ENCODE peak calls at places on chromosomes 3 and 15, in ten cellular contexts. P is psoas muscle, F is progenitor cell of endocrine pancreas, U is IMR-90, Z is right lobe of liver, X is cardiac fibroblast, S is transverse colon, H is fibroblast of villous mesenchyme, I is nephron progenitor cell, E is mesothelial cell of epicardium. M is an unnamed sample.

GRCh38 chr3:50250514-50250913 is 14.5 kb downstream of the GNAI2 start:
- DNase-seq in Z (no peak), X (no peak), F (no peak), E (no peak), H (no peak), U (no peak), P (no peak), S (no peak), I (no peak), M (no peak)

GRCh38 chr3:100972867-100973266 is 20.4 kb downstream of the ABI3BP start:
- DNase-seq in S (no peak), F (no peak), X (peak), E (no peak), U (peak), P (no peak), Z (no peak), H (no peak), I (no peak), M (no peak)

GRCh38 chr3:58336135-58336882 is 3.6 kb downstream of the PXK start:
- DNase-seq in U (peak), F (no peak), X (no peak), H (peak), Z (no peak), E (no peak), P (no peak), S (no peak), I (no peak), M (no peak)

GRCh38 chr15:36826948-36827347 is 247.5 kb downstream of the CDIN1 start:
- DNase-seq in F (no peak), Z (no peak), I (no peak), X (no peak), H (no peak), U (no peak), P (no peak), E (no peak), S (no peak), M (no peak)

GRCh38 chr3:121654493-121655385 is 6.0 kb downstream of the HCLS1 start:
- DNase-seq in X (no peak), U (no peak), P (no peak), F (no peak), H (no peak), E (no peak), Z (no peak), S (no peak), I (no peak), M (no peak)

GRCh38 chr3:53145109-53146077 is 15.2 kb upstream of the RFT1 start:
- DNase-seq in S (peak), F (no peak), P (peak), X (no peak), E (no peak), I (no peak), H (no peak), U (peak), Z (no peak), M (no peak)

GRCh38 chr3:133854971-133855370 is 40.7 kb downstream of the RAB6B start:
- DNase-seq in S (no peak), Z (no peak), X (no peak), F (no peak), E (no peak), I (no peak), H (no peak), U (no peak), P (no peak), M (no peak)

GRCh38 chr15:90885432-90886290 is 1.4 kb downstream of the FES start:
- DNase-seq in P (peak), I (peak), X (peak), E (peak), H (peak), S (peak), F (peak), U (peak), Z (peak), M (peak)

GRCh38 chr15:99283739-99284138 is 32.5 kb downstream of the LRRC28 start:
- DNase-seq in P (no peak), I (no peak), E (no peak), S (no peak), F (no peak), X (no peak), H (no peak), U (peak), Z (no peak), M (no peak)

GRCh38 chr3:173397161-173398110 is at the start of gene NLGN1:
- DNase-seq in E (peak), F (peak), S (peak), Z (no peak), P (peak), H (peak), X (peak), U (peak), I (peak), M (peak)

GRCh38 chr3:185744997-185745843 is 79.6 kb downstream of the IGF2BP2 start:
- DNase-seq in Z (no peak), S (no peak), I (peak), E (no peak), F (no peak), U (peak), H (peak), P (no peak), X (peak), M (no peak)

GRCh38 chr15:84649706-84650105 is 4.4 kb downstream of the WDR73 start:
- DNase-seq in F (no peak), X (peak), I (no peak), S (no peak), Z (no peak), E (no peak), U (peak), P (no peak), H (no peak), M (no peak)

GRCh38 chr3:107407355-107407754 is 30.1 kb downstream of the CCDC54 start:
- DNase-seq in X (no peak), U (no peak), S (no peak), P (no peak), F (no peak), I (no peak), H (no peak), Z (no peak), E (no peak), M (no peak)

DNA sequence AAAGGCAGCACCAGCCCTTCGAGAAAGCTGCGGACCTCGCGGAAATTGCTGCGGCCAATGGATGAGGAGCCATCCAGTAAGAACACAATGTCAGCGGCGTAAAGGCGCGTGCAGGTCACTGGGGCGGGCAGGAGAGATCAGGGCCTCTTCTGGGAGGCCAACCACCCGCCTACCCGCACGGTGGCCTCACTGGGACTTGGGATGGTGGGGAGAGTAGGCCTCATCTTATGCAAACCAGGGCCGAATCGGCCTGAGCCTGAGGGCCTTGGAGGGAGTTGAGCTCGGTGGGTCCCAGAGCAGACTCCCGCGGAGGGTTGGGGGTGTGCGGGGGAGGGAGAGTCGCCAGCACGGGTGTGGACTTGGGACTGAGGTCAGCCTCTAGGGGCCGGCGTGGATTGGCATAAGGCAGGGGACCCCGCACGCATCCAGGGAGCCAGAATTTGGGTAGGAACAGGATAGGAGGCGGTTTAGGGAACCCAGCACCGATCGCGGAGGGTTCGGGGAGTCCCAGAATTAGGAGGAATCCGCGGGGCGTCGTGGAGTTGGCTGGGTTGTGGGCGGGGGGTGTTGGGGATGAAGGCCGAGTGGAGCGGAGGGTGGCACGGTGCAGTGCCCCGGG is 589 bp downstream of the COL7A1 start:
- DNase-seq in S (no peak), F (no peak), Z (no peak), X (no peak), I (no peak), H (peak), P (no peak), U (peak), E (no peak), M (no peak)
- TF ChIP-seq CTCF in S (no peak), F (no peak), Z (no peak), X (no peak), I (no peak), H (no peak), P (no peak), U (no peak), E (no peak), M (no peak)

GRCh38 chr3:193701896-193702644 is 109.1 kb downstream of the OPA1 start:
- DNase-seq in Z (no peak), F (no peak), X (no peak), P (no peak), U (peak), E (no peak), I (no peak), H (no peak), S (no peak), M (no peak)
- TF ChIP-seq CTCF in Z (no peak), F (no peak), X (no peak), P (no peak), U (no peak), E (no peak), I (no peak), H (no peak), S (no peak), M (no peak)

DNA sequence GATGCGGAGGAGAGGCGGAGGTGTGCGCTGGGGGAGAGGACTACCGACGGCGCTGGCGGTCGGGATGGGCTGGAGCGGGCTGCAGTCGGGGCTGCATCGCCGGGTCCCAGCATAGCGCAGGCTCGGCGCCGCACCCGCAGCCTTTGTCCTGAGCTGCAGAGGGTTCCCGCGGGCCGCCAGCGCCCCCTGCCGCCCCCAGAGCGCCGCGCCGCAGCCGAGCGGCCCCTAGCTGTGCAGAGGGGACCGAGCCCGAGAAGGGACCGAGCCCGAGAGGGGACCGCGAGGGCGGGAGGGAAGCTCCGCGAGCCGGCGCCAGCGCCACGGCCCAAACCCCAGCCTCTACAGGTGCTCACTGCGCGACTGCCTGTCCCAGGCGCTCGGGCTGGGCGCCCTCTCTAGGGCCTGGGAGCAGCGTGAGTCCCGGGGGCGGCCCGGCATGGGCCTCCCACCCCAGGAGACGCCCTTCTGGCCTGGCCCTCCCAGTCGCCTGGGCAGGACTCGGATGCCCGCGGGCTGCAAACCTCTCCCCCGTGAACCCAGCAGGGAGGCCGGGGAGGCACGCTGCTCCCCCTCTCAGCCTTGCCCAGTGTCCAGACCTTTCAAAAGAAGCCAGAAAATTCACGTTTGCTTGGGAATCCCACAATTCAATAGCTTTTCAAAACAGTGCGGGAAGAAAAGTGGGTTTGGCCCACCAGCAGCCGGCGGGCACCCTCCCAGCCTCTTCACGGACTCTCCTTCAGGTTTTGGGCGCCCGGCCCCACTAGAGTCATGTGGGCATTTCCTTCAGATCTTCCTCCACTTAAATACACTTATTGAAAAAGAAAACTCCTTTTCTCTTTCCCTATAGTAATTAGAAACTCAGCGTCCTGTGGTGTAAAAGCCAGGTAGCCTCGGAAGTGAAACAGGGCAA is 134.7 kb downstream of the TPRA1 start:
- DNase-seq in H (peak), I (peak), Z (peak), S (peak), P (peak), U (peak), X (peak), F (peak), E (peak), M (no peak)
- TF ChIP-seq CTCF in H (peak), I (peak), Z (peak), S (peak), P (peak), U (peak), X (peak), F (peak), E (peak), M (peak)

DNA sequence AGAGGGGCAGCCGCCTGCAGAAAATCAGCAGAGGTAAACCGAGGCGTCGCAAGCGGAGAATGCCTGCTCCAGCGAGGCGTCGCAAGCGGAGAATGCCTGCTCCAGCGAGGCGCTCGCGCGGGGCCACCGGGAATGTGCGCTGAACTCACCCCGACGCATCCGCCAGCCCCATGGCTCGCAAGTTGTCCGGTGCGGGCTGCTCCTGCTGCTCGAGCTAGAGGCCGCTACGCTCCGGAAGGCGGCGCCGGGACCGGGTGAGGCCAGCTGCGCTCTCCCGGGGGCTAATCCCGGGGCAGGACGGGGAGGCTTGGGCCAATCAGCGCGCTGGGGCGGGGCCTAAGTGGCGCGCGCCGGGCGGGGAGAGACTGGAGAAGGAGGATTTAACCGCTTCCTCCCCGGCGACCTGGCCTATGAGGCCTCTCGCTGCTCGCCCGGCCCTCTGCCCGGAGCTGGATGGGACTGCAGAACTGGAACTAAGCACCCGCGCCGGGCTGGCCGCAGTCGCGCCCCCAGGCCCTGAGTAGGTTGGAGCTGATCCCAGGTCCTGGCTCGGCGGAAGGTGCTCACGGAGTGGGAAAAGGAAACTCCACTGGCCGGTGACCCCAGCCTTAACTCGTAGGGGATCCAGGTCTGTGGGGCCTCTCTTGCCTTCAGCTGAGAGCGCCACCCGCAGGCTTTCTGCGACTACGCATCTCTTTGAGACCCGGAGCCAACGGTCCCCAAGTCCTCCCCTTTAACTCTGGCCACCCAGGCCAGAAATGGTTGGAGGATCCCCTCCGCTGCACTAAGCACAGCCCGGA is at the start of gene SLC26A6:
- DNase-seq in X (peak), E (peak), S (peak), Z (peak), F (peak), U (peak), I (peak), H (peak), P (peak), M (peak)
- TF ChIP-seq CTCF in X (peak), E (peak), S (peak), Z (peak), F (peak), U (peak), I (peak), H (peak), P (peak), M (peak)

GRCh38 chr3:194313642-194314430 is 37.3 kb downstream of the CPN2 start:
- DNase-seq in S (peak), Z (no peak), X (peak), U (no peak), F (no peak), P (peak), H (no peak), E (no peak), I (no peak), M (no peak)
- TF ChIP-seq CTCF in S (no peak), Z (no peak), X (no peak), U (no peak), F (no peak), P (no peak), H (no peak), E (no peak), I (no peak), M (no peak)

DNA sequence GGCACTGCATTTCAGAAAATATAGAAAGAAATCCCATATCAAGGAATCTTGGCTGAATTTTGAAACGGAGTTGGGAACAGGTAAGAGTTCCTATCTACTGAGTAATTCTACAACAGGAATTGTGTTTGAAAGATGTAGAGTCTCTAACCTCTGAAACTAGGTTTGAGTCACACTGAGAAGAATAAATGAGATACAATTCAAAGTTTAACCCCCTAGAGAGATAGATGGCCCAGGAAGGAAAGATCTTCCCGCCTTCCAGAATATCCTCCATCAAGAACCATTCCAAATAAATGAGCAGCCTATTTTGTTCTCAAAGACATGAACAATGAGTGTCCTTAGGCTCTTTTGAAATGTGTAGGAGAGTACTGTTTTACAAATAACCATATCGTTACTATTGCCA is 2.9 kb upstream of the ANP32A start:
- DNase-seq in U (no peak), E (no peak), X (no peak), P (no peak), S (no peak), H (no peak), Z (no peak), F (no peak), I (no peak), M (no peak)
- TF ChIP-seq CTCF in U (no peak), E (no peak), X (no peak), P (no peak), S (no peak), H (no peak), Z (no peak), F (no peak), I (no peak), M (no peak)

GRCh38 chr3:51386159-51386851 is 1.2 kb downstream of the MANF start:
- DNase-seq in I (no peak), F (no peak), S (no peak), H (no peak), U (no peak), Z (peak), E (no peak), P (no peak), X (no peak), M (no peak)

GRCh38 chr3:51386852-51387229 is 1.8 kb downstream of the MANF start:
- DNase-seq in Z (peak), E (no peak), I (no peak), X (no peak), H (no peak), S (no peak), P (no peak), F (no peak), U (no peak), M (no peak)

GRCh38 chr3:51390186-51390585 is 899 bp upstream of the RBM15B start:
- DNase-seq in I (no peak), H (no peak), U (no peak), S (no peak), X (no peak), P (no peak), F (no peak), Z (no peak), E (no peak), M (no peak)

GRCh38 chr3:51389423-51390183 is 1.5 kb upstream of the RBM15B start:
- DNase-seq in U (peak), Z (peak), X (peak), F (no peak), I (peak), H (peak), E (peak), P (peak), S (peak), M (no peak)

DNA sequence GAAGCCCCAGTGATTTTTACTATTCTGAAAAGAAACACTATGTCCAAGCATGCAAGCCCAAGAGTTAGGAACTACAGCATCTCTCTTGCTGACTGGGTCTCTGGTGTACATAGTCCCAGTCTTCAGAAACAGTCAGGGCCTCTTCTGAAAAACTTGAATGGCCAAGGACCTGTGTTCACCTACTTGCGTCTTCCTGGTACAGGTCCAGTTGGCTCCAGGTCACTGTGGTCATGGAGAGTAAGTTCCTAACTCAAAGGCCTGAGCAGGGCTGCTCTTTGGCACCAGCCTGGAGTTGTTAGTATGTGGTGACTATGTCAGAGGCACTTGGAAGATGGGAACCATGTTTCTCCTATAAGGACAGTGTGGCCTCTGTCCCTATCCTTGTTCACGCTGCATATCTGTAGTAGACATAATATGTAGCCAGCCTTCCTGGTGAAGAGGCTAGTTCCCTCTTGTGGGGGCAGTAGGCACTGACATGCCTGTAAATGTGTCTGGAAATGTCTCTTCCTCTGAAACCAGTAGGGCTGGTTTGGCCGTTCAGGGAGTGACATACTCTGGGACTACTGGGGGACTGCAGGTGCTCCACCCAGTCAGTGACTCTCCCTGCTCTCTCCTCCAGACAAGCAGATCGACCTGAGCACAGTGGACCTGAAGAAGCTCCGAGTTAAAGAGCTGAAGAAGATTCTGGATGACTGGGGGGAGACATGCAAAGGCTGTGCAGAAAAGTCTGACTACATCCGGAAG is 2.6 kb upstream of the RBM15B start:
- DNase-seq in F (no peak), X (peak), U (peak), Z (no peak), P (no peak), E (peak), I (no peak), H (no peak), S (peak), M (no peak)
- TF ChIP-seq CTCF in F (peak), X (peak), U (peak), Z (no peak), P (no peak), E (peak), I (no peak), H (peak), S (peak), M (no peak)

DNA sequence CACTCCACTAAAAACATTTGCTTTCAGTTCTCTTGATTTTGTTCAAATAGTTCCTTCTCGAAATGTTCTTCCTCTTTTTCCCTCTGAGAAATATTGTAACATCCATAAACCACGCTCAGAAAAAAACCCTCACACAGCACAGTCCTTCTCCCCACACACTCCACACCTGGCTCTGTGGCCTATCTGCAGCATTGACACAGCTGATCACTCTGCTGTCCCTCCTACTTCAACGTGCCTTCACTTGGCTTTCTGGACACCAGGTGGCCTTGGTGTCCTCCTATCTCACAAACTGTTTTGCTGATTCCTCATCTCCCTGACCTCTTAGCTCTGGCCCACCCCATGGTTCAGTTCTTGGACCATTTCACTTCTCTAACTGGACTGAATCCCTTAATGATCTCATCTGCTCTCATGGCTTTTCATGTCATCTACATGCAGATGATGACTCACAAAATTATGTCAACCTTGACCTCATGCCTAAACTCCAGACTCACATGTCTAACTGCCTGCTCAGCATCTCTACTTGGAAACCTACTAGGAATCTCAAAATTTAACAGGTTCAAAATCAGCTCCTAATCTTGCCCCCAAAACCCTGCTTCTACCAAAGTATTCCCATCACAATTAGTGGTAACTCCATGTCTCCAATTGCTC is 93.3 kb downstream of the TRIM42 start:
- DNase-seq in E (no peak), S (no peak), P (no peak), F (no peak), Z (no peak), I (no peak), U (no peak), H (no peak), X (no peak), M (no peak)
- TF ChIP-seq CTCF in E (no peak), S (no peak), P (no peak), F (no peak), Z (no peak), I (no peak), U (no peak), H (no peak), X (no peak), M (no peak)